ENCODE peak calls at places on chromosomes 13 and 19, in ten cellular contexts. One of them, this sample, is unnamed. For H3K4me1, the result is how much of the 10 kb centered on the place peaks cover.

GRCh38 chr19:2808129-2808941 is 11.3 kb upstream of the ZNF554 start:
- DNase-seq in mammary epithelial cell: no peak
- DNase-seq in right cardiac atrium: peak
- DNase-seq in Peyer's patch: no peak
- DNase-seq in uterus: no peak
- DNase-seq in esophagus squamous epithelium: no peak
- DNase-seq in body of pancreas: no peak
- DNase-seq in left lung: peak
- DNase-seq in GM12878: no peak
- DNase-seq in HCT116: no peak
- DNase-seq in this sample: no peak

GRCh38 chr19:17455308-17455707 is 5.4 kb downstream of the NXNL1 start:
- DNase-seq in mammary epithelial cell: no peak
- DNase-seq in right cardiac atrium: no peak
- DNase-seq in Peyer's patch: no peak
- DNase-seq in uterus: no peak
- DNase-seq in esophagus squamous epithelium: no peak
- DNase-seq in body of pancreas: no peak
- DNase-seq in left lung: no peak
- DNase-seq in GM12878: no peak
- DNase-seq in HCT116: no peak
- DNase-seq in this sample: no peak

GRCh38 chr19:15184776-15185175 is 16.0 kb downstream of the NOTCH3 start:
- DNase-seq in mammary epithelial cell: no peak
- DNase-seq in right cardiac atrium: no peak
- DNase-seq in Peyer's patch: no peak
- DNase-seq in uterus: no peak
- DNase-seq in esophagus squamous epithelium: no peak
- DNase-seq in body of pancreas: no peak
- DNase-seq in left lung: no peak
- DNase-seq in GM12878: no peak
- DNase-seq in HCT116: no peak
- DNase-seq in this sample: no peak

GRCh38 chr13:38166121-38166520 is 183.5 kb upstream of the UFM1 start:
- DNase-seq in mammary epithelial cell: no peak
- DNase-seq in right cardiac atrium: no peak
- DNase-seq in Peyer's patch: no peak
- DNase-seq in uterus: no peak
- DNase-seq in esophagus squamous epithelium: no peak
- DNase-seq in body of pancreas: no peak
- DNase-seq in left lung: no peak
- DNase-seq in GM12878: no peak
- DNase-seq in HCT116: no peak
- DNase-seq in this sample: no peak

GRCh38 chr13:67229438-67230242 is 496 bp downstream of the PCDH9 start:
- DNase-seq in mammary epithelial cell: no peak
- DNase-seq in right cardiac atrium: no peak
- DNase-seq in Peyer's patch: no peak
- DNase-seq in uterus: no peak
- DNase-seq in esophagus squamous epithelium: no peak
- DNase-seq in body of pancreas: no peak
- DNase-seq in left lung: no peak
- DNase-seq in GM12878: no peak
- DNase-seq in HCT116: no peak
- DNase-seq in this sample: no peak

GRCh38 chr13:105474983-105475382 is 1060.5 kb downstream of the EFNB2 start:
- DNase-seq in mammary epithelial cell: no peak
- DNase-seq in right cardiac atrium: no peak
- DNase-seq in Peyer's patch: no peak
- DNase-seq in uterus: no peak
- DNase-seq in esophagus squamous epithelium: no peak
- DNase-seq in body of pancreas: no peak
- DNase-seq in left lung: no peak
- DNase-seq in GM12878: no peak
- DNase-seq in HCT116: no peak
- DNase-seq in this sample: no peak

GRCh38 chr19:46254776-46255175 is 25.2 kb downstream of the IGFL1 start:
- DNase-seq in mammary epithelial cell: peak
- DNase-seq in right cardiac atrium: no peak
- DNase-seq in Peyer's patch: no peak
- DNase-seq in uterus: no peak
- DNase-seq in esophagus squamous epithelium: no peak
- DNase-seq in body of pancreas: no peak
- DNase-seq in left lung: no peak
- DNase-seq in GM12878: no peak
- DNase-seq in HCT116: no peak
- DNase-seq in this sample: no peak

GRCh38 chr19:31667106-31667505 is 317.9 kb upstream of the TSHZ3 start:
- DNase-seq in mammary epithelial cell: no peak
- DNase-seq in right cardiac atrium: no peak
- DNase-seq in Peyer's patch: no peak
- DNase-seq in uterus: no peak
- DNase-seq in esophagus squamous epithelium: no peak
- DNase-seq in body of pancreas: no peak
- DNase-seq in left lung: no peak
- DNase-seq in GM12878: no peak
- DNase-seq in HCT116: no peak
- DNase-seq in this sample: no peak

GRCh38 chr13:59531571-59532091 is 632.1 kb downstream of the DIAPH3 start:
- DNase-seq in mammary epithelial cell: peak
- DNase-seq in right cardiac atrium: peak
- DNase-seq in Peyer's patch: peak
- DNase-seq in uterus: peak
- DNase-seq in esophagus squamous epithelium: peak
- DNase-seq in body of pancreas: peak
- DNase-seq in left lung: no peak
- DNase-seq in GM12878: no peak
- DNase-seq in HCT116: peak
- DNase-seq in this sample: peak

GRCh38 chr13:112143046-112143752 is 76.2 kb downstream of the SOX1 start:
- DNase-seq in mammary epithelial cell: no peak
- DNase-seq in right cardiac atrium: no peak
- DNase-seq in Peyer's patch: no peak
- DNase-seq in uterus: no peak
- DNase-seq in esophagus squamous epithelium: no peak
- DNase-seq in body of pancreas: no peak
- DNase-seq in left lung: no peak
- DNase-seq in GM12878: no peak
- DNase-seq in HCT116: no peak
- DNase-seq in this sample: no peak

GRCh38 chr19:48896191-48896720 is 2.3 kb downstream of the TULP2 start:
- DNase-seq in mammary epithelial cell: no peak
- DNase-seq in right cardiac atrium: peak
- DNase-seq in Peyer's patch: peak
- DNase-seq in uterus: peak
- DNase-seq in esophagus squamous epithelium: no peak
- DNase-seq in body of pancreas: no peak
- DNase-seq in left lung: peak
- DNase-seq in GM12878: no peak
- DNase-seq in HCT116: no peak
- DNase-seq in this sample: no peak

GRCh38 chr19:10074153-10074552 is 12.0 kb upstream of the SHFL start:
- DNase-seq in mammary epithelial cell: peak
- DNase-seq in right cardiac atrium: no peak
- DNase-seq in Peyer's patch: peak
- DNase-seq in uterus: no peak
- DNase-seq in esophagus squamous epithelium: no peak
- DNase-seq in body of pancreas: no peak
- DNase-seq in left lung: no peak
- DNase-seq in GM12878: no peak
- DNase-seq in HCT116: peak
- DNase-seq in this sample: no peak

GRCh38 chr19:1672038-1672768 is 19.8 kb upstream of the TCF3 start:
- DNase-seq in mammary epithelial cell: no peak
- DNase-seq in right cardiac atrium: peak
- DNase-seq in Peyer's patch: peak
- DNase-seq in uterus: peak
- DNase-seq in esophagus squamous epithelium: no peak
- DNase-seq in body of pancreas: no peak
- DNase-seq in left lung: peak
- DNase-seq in GM12878: no peak
- DNase-seq in HCT116: no peak
- DNase-seq in this sample: no peak

GRCh38 chr19:23817519-23817918 is 58.8 kb upstream of the ZNF681 start:
- DNase-seq in mammary epithelial cell: peak
- DNase-seq in right cardiac atrium: no peak
- DNase-seq in Peyer's patch: peak
- DNase-seq in uterus: peak
- DNase-seq in esophagus squamous epithelium: no peak
- DNase-seq in body of pancreas: peak
- DNase-seq in left lung: no peak
- DNase-seq in GM12878: no peak
- DNase-seq in HCT116: peak
- DNase-seq in this sample: no peak

GRCh38 chr13:80296638-80297037 is 44.3 kb downstream of the SPRY2 start:
- DNase-seq in mammary epithelial cell: no peak
- DNase-seq in right cardiac atrium: peak
- DNase-seq in Peyer's patch: no peak
- DNase-seq in uterus: no peak
- DNase-seq in esophagus squamous epithelium: no peak
- DNase-seq in body of pancreas: no peak
- DNase-seq in left lung: no peak
- DNase-seq in GM12878: no peak
- DNase-seq in HCT116: no peak
- DNase-seq in this sample: no peak

GRCh38 chr13:70809588-70809987 is 701.3 kb upstream of the KLHL1 start:
- DNase-seq in mammary epithelial cell: no peak
- DNase-seq in right cardiac atrium: no peak
- DNase-seq in Peyer's patch: no peak
- DNase-seq in uterus: no peak
- DNase-seq in esophagus squamous epithelium: no peak
- DNase-seq in body of pancreas: no peak
- DNase-seq in left lung: no peak
- DNase-seq in GM12878: no peak
- DNase-seq in HCT116: no peak
- DNase-seq in this sample: no peak

GRCh38 chr19:48194041-48194871 is 23.8 kb downstream of the ZSWIM9 start:
- DNase-seq in mammary epithelial cell: no peak
- DNase-seq in right cardiac atrium: no peak
- DNase-seq in Peyer's patch: peak
- DNase-seq in uterus: no peak
- DNase-seq in esophagus squamous epithelium: no peak
- DNase-seq in body of pancreas: no peak
- DNase-seq in left lung: no peak
- DNase-seq in GM12878: no peak
- DNase-seq in HCT116: no peak
- DNase-seq in this sample: peak

DNA sequence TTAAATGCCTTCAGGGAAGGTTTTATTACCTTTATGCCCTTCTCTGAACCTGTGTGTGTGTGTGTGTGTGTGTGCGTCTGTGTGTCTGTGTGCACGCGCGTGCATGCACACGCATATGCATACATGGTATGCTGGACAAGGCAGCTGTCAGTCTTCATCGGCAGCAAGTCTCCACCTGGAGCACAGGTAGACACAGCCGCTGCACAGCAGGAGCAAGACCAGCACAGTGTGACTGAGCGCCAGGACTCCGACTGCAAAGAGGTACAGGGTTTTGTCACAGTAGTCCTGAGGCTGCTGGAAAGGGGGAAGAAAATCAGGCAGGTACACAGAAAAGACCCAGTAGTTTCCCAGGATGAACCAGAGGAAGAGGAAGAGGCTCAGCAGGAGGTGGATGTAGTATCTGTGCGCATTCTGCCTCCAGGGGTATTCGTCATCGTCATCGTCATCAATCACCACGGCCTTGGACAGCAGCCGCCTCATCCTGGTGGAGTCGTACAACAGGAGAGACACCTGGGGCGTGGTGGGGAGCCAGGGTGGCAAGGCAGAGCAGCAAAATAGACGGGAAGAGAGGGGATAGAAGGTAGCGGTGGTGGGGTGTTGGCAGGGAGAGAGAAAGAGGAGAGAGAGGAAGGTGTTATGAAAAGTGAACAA is 12.8 kb upstream of the DHRS12 start:
- DNase-seq in mammary epithelial cell: peak
- DNase-seq in right cardiac atrium: no peak
- DNase-seq in Peyer's patch: no peak
- DNase-seq in uterus: no peak
- DNase-seq in esophagus squamous epithelium: no peak
- DNase-seq in body of pancreas: no peak
- DNase-seq in left lung: no peak
- DNase-seq in GM12878: no peak
- DNase-seq in HCT116: peak
- DNase-seq in this sample: no peak
- H3K4me1 ChIP-seq in mammary epithelial cell: under half
- H3K4me1 ChIP-seq in right cardiac atrium: under half
- H3K4me1 ChIP-seq in Peyer's patch: under half
- H3K4me1 ChIP-seq in uterus: under half
- H3K4me1 ChIP-seq in esophagus squamous epithelium: under half
- H3K4me1 ChIP-seq in body of pancreas: under half
- H3K4me1 ChIP-seq in left lung: under half
- H3K4me1 ChIP-seq in GM12878: under half
- H3K4me1 ChIP-seq in HCT116: under half
- H3K4me1 ChIP-seq in this sample: under half

DNA sequence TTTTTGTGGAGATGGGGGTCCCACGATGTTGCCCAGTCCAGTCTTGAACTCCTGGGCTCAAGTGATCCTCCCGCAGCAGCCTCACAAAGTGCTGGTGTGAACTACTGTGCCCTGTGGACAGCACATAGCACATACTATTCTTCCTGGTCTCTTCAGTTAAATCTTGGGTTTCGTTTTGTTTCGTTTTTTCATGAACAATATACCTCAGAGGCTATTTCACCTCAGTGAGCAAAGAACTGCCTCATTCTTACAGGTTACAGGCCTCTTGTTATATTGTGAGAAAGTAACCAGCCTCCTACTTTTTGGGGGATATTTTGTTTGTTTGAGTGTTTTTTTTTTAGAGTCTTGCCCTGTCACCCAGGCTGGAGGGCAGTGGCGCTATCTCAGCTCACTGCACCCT is 1.3 kb upstream of the C3 start:
- DNase-seq in mammary epithelial cell: no peak
- DNase-seq in right cardiac atrium: peak
- DNase-seq in Peyer's patch: no peak
- DNase-seq in uterus: no peak
- DNase-seq in esophagus squamous epithelium: no peak
- DNase-seq in body of pancreas: no peak
- DNase-seq in left lung: peak
- DNase-seq in GM12878: no peak
- DNase-seq in HCT116: no peak
- DNase-seq in this sample: no peak
- H3K4me3 ChIP-seq in mammary epithelial cell: no peak
- H3K4me3 ChIP-seq in right cardiac atrium: no peak
- H3K4me3 ChIP-seq in Peyer's patch: no peak
- H3K4me3 ChIP-seq in uterus: no peak
- H3K4me3 ChIP-seq in esophagus squamous epithelium: no peak
- H3K4me3 ChIP-seq in body of pancreas: no peak
- H3K4me3 ChIP-seq in left lung: no peak
- H3K4me3 ChIP-seq in GM12878: peak
- H3K4me3 ChIP-seq in HCT116: no peak
- H3K4me3 ChIP-seq in this sample: no peak

GRCh38 chr19:39424934-39425333 is 10.8 kb downstream of the RPS16 start:
- DNase-seq in mammary epithelial cell: no peak
- DNase-seq in right cardiac atrium: peak
- DNase-seq in Peyer's patch: no peak
- DNase-seq in uterus: no peak
- DNase-seq in esophagus squamous epithelium: no peak
- DNase-seq in body of pancreas: no peak
- DNase-seq in left lung: no peak
- DNase-seq in GM12878: no peak
- DNase-seq in HCT116: no peak
- DNase-seq in this sample: no peak
- H3K27ac ChIP-seq in mammary epithelial cell: no peak
- H3K27ac ChIP-seq in right cardiac atrium: no peak
- H3K27ac ChIP-seq in Peyer's patch: no peak
- H3K27ac ChIP-seq in uterus: no peak
- H3K27ac ChIP-seq in esophagus squamous epithelium: no peak
- H3K27ac ChIP-seq in body of pancreas: no peak
- H3K27ac ChIP-seq in left lung: no peak
- H3K27ac ChIP-seq in GM12878: no peak
- H3K27ac ChIP-seq in HCT116: no peak
- H3K27ac ChIP-seq in this sample: no peak

GRCh38 chr13:41099986-41100385 is 32.6 kb downstream of the KBTBD6 start:
- DNase-seq in mammary epithelial cell: no peak
- DNase-seq in right cardiac atrium: no peak
- DNase-seq in Peyer's patch: no peak
- DNase-seq in uterus: no peak
- DNase-seq in esophagus squamous epithelium: no peak
- DNase-seq in body of pancreas: no peak
- DNase-seq in left lung: no peak
- DNase-seq in GM12878: no peak
- DNase-seq in HCT116: no peak
- DNase-seq in this sample: no peak
- H3K4me1 ChIP-seq in mammary epithelial cell: under half
- H3K4me1 ChIP-seq in right cardiac atrium: under half
- H3K4me1 ChIP-seq in Peyer's patch: under half
- H3K4me1 ChIP-seq in uterus: under half
- H3K4me1 ChIP-seq in esophagus squamous epithelium: under half
- H3K4me1 ChIP-seq in body of pancreas: under half
- H3K4me1 ChIP-seq in left lung: under half
- H3K4me1 ChIP-seq in GM12878: under half
- H3K4me1 ChIP-seq in HCT116: under half
- H3K4me1 ChIP-seq in this sample: under half

This sample was measured in ascending aorta.